ENCODE peak calls at places on chromosomes 4 and X, in four cellular contexts. L, K, S and A are unnamed samples.
A peak's percentile ranks its signal among the peaks of the same experiment; 100 is the strongest.

GRCh38 chr4:177554966-177555574 is 112.8 kb upstream of the AGA start:
- DNase-seq in K (no peak), S (no peak), L (peak; percentile 63), A (no peak)

GRCh38 chr4:115781528-115782146 is 668.2 kb upstream of the NDST4 start:
- DNase-seq in K (no peak), S (no peak), L (no peak), A (no peak)

GRCh38 chrX:109475174-109475891 is 6.6 kb downstream of the GUCY2F start:
- DNase-seq in S (peak; percentile 34), K (no peak), L (peak; percentile 67), A (no peak)

GRCh38 chrX:38484607-38485498 is 76.5 kb upstream of the TSPAN7 start:
- DNase-seq in L (no peak), K (no peak), S (no peak), A (no peak)

GRCh38 chr4:22962186-22962786 is 269.5 kb downstream of the GBA3 start:
- DNase-seq in K (no peak), L (peak; percentile 30), S (no peak), A (no peak)

GRCh38 chr4:139694522-139694921 is 28.9 kb downstream of the MGST2 start:
- DNase-seq in L (no peak), S (no peak), K (no peak), A (no peak)

GRCh38 chrX:153931748-153932147 is 3.1 kb downstream of the NAA10 start:
- DNase-seq in L (no peak), K (no peak), S (no peak), A (no peak)

GRCh38 chrX:124925681-124926080 is 394.0 kb upstream of the TEX13C start:
- DNase-seq in K (no peak), S (no peak), L (no peak), A (no peak)

GRCh38 chr4:109499513-109499912 is 60.5 kb upstream of the MCUB start:
- DNase-seq in S (no peak), L (no peak), K (no peak), A (no peak)

GRCh38 chrX:6678313-6678712 is 143.4 kb upstream of the VCX3A start:
- DNase-seq in S (peak; percentile 12), K (no peak), L (no peak), A (no peak)

GRCh38 chrX:9163153-9163790 is 129.3 kb upstream of the FAM9B start:
- DNase-seq in L (peak; percentile 12), K (no peak), S (no peak), A (no peak)

GRCh38 chr4:33262809-33263208 is 2542.6 kb downstream of the PCDH7 start:
- DNase-seq in S (no peak), L (no peak), K (no peak), A (no peak)

GRCh38 chrX:31223817-31224216 is 152.0 kb upstream of the FTHL17 start:
- DNase-seq in K (no peak), S (no peak), L (peak; percentile 55), A (no peak)

GRCh38 chr4:108116423-108117168 is 52.1 kb downstream of the LEF1 start:
- DNase-seq in K (no peak), L (no peak), S (no peak), A (no peak)

GRCh38 chr4:144734522-144734921 is 88.6 kb downstream of the HHIP start:
- DNase-seq in K (no peak), S (no peak), L (no peak), A (no peak)

GRCh38 chr4:72208421-72209075 is 176.7 kb downstream of the NPFFR2 start:
- DNase-seq in S (no peak), K (no peak), L (no peak), A (no peak)

GRCh38 chrX:65034641-65035450 is 58.6 kb upstream of the ZC4H2 start:
- DNase-seq in L (peak; percentile 78), K (peak; percentile 72), S (peak; percentile 75), A (peak; percentile 81)

GRCh38 chrX:19814240-19814639 is 73.2 kb downstream of the SH3KBP1 start:
- DNase-seq in K (no peak), S (no peak), L (no peak), A (no peak)

GRCh38 chrX:135596495-135596894 is 76.0 kb downstream of the INTS6L start:
- DNase-seq in S (no peak), K (peak; percentile 31), L (peak; percentile 45), A (peak; percentile 56)

GRCh38 chr4:157217708-157218107 is 2.8 kb upstream of the GRIA2 start:
- DNase-seq in K (no peak), S (no peak), L (peak; percentile 46), A (no peak)

GRCh38 chrX:38539748-38540147 is 21.6 kb upstream of the TSPAN7 start:
- DNase-seq in K (no peak), S (no peak), L (no peak), A (no peak)

GRCh38 chr4:185215261-185215660 is 5.9 kb downstream of the SNX25 start:
- DNase-seq in S (no peak), L (no peak), K (no peak), A (no peak)

GRCh38 chrX:153974003-153974725 is 1.6 kb downstream of the TMEM187 start:
- DNase-seq in S (no peak), L (no peak), K (no peak), A (peak; percentile 52)

GRCh38 chr4:121140712-121141111 is 23.4 kb downstream of the TNIP3 start:
- DNase-seq in K (no peak), L (peak; percentile 65), S (no peak), A (no peak)

GRCh38 chr4:113561092-113561491 is 200.4 kb downstream of the CAMK2D start:
- DNase-seq in S (no peak), K (no peak), L (no peak), A (no peak)

GRCh38 chr4:68654946-68655721 is 15.3 kb downstream of the UGT2B15 start:
- DNase-seq in S (no peak), K (no peak), L (no peak), A (no peak)